ENCODE peak calls at places on chromosomes 16 and 17, in ten cellular contexts. N, O, H, Q, W, V, C, F, P and S are unnamed samples.

GRCh38 chr16:58264961-58265479 is 29.8 kb downstream of the PRSS54 start:
- DNase-seq in N (no peak), O (no peak), H (no peak), Q (peak), W (no peak), V (no peak), C (no peak), F (peak), P (peak), S (peak)

GRCh38 chr16:19472487-19472886 is 49.4 kb downstream of the GDE1 start:
- DNase-seq in N (no peak), O (no peak), H (no peak), Q (no peak), W (no peak), V (no peak), C (no peak), F (no peak), P (no peak), S (no peak)

GRCh38 chr17:49859991-49860953 is 12.4 kb upstream of the TAC4 start:
- DNase-seq in N (peak), O (no peak), H (no peak), Q (no peak), W (no peak), V (no peak), C (no peak), F (peak), P (no peak), S (no peak)

GRCh38 chr16:81431554-81432353 is 12.9 kb upstream of the CMIP start:
- DNase-seq in N (no peak), O (no peak), H (no peak), Q (peak), W (no peak), V (no peak), C (no peak), F (no peak), P (no peak), S (no peak)

GRCh38 chr17:73311428-73311780 is 397 bp downstream of the CDC42EP4 start:
- DNase-seq in N (no peak), O (no peak), H (no peak), Q (no peak), W (no peak), V (no peak), C (no peak), F (no peak), P (no peak), S (no peak)

GRCh38 chr17:17467021-17467420 is 9.8 kb upstream of the MED9 start:
- DNase-seq in N (no peak), O (no peak), H (no peak), Q (no peak), W (no peak), V (no peak), C (no peak), F (no peak), P (no peak), S (no peak)

GRCh38 chr16:4360538-4361021 is 9.5 kb upstream of the PAM16 start:
- DNase-seq in N (peak), O (no peak), H (no peak), Q (no peak), W (no peak), V (no peak), C (no peak), F (no peak), P (no peak), S (no peak)

GRCh38 chr17:48576479-48577309 is 1.5 kb downstream of the HOXB4 start:
- DNase-seq in N (no peak), O (no peak), H (no peak), Q (no peak), W (peak), V (no peak), C (no peak), F (no peak), P (no peak), S (no peak)

GRCh38 chr17:78933959-78934568 is 8.9 kb upstream of the TIMP2 start:
- DNase-seq in N (peak), O (peak), H (no peak), Q (peak), W (peak), V (no peak), C (no peak), F (peak), P (peak), S (peak)

GRCh38 chr17:62653002-62653830 is 25.7 kb downstream of the MRC2 start:
- DNase-seq in N (peak), O (peak), H (peak), Q (peak), W (peak), V (peak), C (no peak), F (peak), P (peak), S (peak)

GRCh38 chr17:39027037-39027436 is 59.8 kb upstream of the FBXO47 start:
- DNase-seq in N (peak), O (no peak), H (no peak), Q (peak), W (peak), V (peak), C (no peak), F (peak), P (no peak), S (peak)

GRCh38 chr17:40598021-40598927 is 33.0 kb upstream of the CCR7 start:
- DNase-seq in N (no peak), O (no peak), H (no peak), Q (no peak), W (peak), V (no peak), C (no peak), F (no peak), P (no peak), S (no peak)